ENCODE peak calls at places on chromosomes 16 and 17, in nine cellular contexts. Q is breast epithelium, U is lower lobe of right lung, T is astrocyte of the cerebellum, K is HFF-Myc, S is AG04449, J is thoracic aorta, N is uterus, B is transverse colon. Z is an unnamed sample.

GRCh38 chr17:79834575-79835469 is 4.4 kb downstream of the CBX4 start:
- DNase-seq in Q (no peak), U (peak), T (no peak), K (no peak), S (no peak), J (no peak), N (no peak), B (no peak), Z (no peak)

GRCh38 chr17:72931163-72931562 is 161.3 kb downstream of the SLC39A11 start:
- DNase-seq in Q (no peak), U (no peak), T (no peak), K (no peak), S (no peak), J (no peak), N (no peak), B (no peak), Z (no peak)

GRCh38 chr17:3935825-3936355 is 19.6 kb upstream of the P2RX1 start:
- DNase-seq in Q (no peak), U (no peak), T (no peak), K (no peak), S (peak), J (no peak), N (no peak), B (no peak), Z (peak)

GRCh38 chr16:81510016-81510415 is 65.4 kb downstream of the CMIP start:
- DNase-seq in Q (peak), U (no peak), T (no peak), K (no peak), S (no peak), J (no peak), N (no peak), B (no peak), Z (no peak)

GRCh38 chr16:22973451-22973991 is 159.6 kb downstream of the HS3ST2 start:
- DNase-seq in Q (no peak), U (no peak), T (no peak), K (no peak), S (no peak), J (no peak), N (no peak), B (no peak), Z (no peak)

GRCh38 chr17:81456091-81456490 is 56.5 kb downstream of the ACTG1 start:
- DNase-seq in Q (no peak), U (no peak), T (no peak), K (no peak), S (no peak), J (no peak), N (no peak), B (no peak), Z (no peak)

GRCh38 chr17:47072881-47073280 is 93.8 kb upstream of the RPRML start:
- DNase-seq in Q (no peak), U (no peak), T (peak), K (peak), S (no peak), J (no peak), N (no peak), B (no peak), Z (peak)

GRCh38 chr17:80561541-80562114 is 17.0 kb downstream of the RPTOR start:
- DNase-seq in Q (no peak), U (no peak), T (no peak), K (no peak), S (no peak), J (no peak), N (no peak), B (no peak), Z (no peak)

GRCh38 chr17:78568051-78568450 is 9.1 kb downstream of the DNAH17 start:
- DNase-seq in Q (no peak), U (no peak), T (no peak), K (no peak), S (no peak), J (no peak), N (no peak), B (no peak), Z (peak)

GRCh38 chr16:2031081-2031577 is 4.4 kb downstream of the NHERF2 start:
- DNase-seq in Q (no peak), U (no peak), T (no peak), K (no peak), S (no peak), J (no peak), N (no peak), B (no peak), Z (no peak)

GRCh38 chr17:72687941-72688340 is 404.5 kb downstream of the SLC39A11 start:
- DNase-seq in Q (no peak), U (no peak), T (no peak), K (no peak), S (no peak), J (no peak), N (no peak), B (no peak), Z (no peak)

GRCh38 chr16:76970745-76971099 is 220.3 kb upstream of the MON1B start:
- DNase-seq in Q (no peak), U (no peak), T (no peak), K (no peak), S (no peak), J (no peak), N (no peak), B (no peak), Z (no peak)

GRCh38 chr16:5884339-5884738 is 786.7 kb upstream of the EEF2KMT start:
- DNase-seq in Q (no peak), U (no peak), T (no peak), K (no peak), S (no peak), J (no peak), N (no peak), B (no peak), Z (no peak)

GRCh38 chr16:1210461-1210860 is 14.6 kb downstream of the TPSG1 start:
- DNase-seq in Q (no peak), U (no peak), T (no peak), K (no peak), S (no peak), J (no peak), N (no peak), B (no peak), Z (no peak)

GRCh38 chr17:57422574-57423164 is 166.3 kb downstream of the MSI2 start:
- DNase-seq in Q (no peak), U (no peak), T (no peak), K (no peak), S (peak), J (peak), N (no peak), B (no peak), Z (peak)

GRCh38 chr17:12296120-12296727 is 275.5 kb downstream of the MAP2K4 start:
- DNase-seq in Q (no peak), U (no peak), T (peak), K (no peak), S (no peak), J (no peak), N (no peak), B (no peak), Z (peak)

GRCh38 chr17:48427598-48427997 is 2.4 kb downstream of the SKAP1 start:
- DNase-seq in Q (no peak), U (no peak), T (no peak), K (no peak), S (no peak), J (no peak), N (no peak), B (peak), Z (no peak)

GRCh38 chr16:84513111-84514065 is 8.9 kb upstream of the MEAK7 start:
- DNase-seq in Q (no peak), U (no peak), T (peak), K (no peak), S (peak), J (no peak), N (no peak), B (no peak), Z (peak)

GRCh38 chr16:2799205-2799851 is 1.1 kb downstream of the PRSS41 start:
- DNase-seq in Q (no peak), U (peak), T (no peak), K (no peak), S (no peak), J (no peak), N (no peak), B (no peak), Z (no peak)

GRCh38 chr17:72383053-72383847 is 262.4 kb downstream of the SOX9 start:
- DNase-seq in Q (no peak), U (no peak), T (no peak), K (no peak), S (no peak), J (no peak), N (no peak), B (no peak), Z (no peak)

GRCh38 chr16:15971435-15971805 is 22.0 kb downstream of the ABCC1 start:
- DNase-seq in Q (no peak), U (no peak), T (no peak), K (no peak), S (no peak), J (no peak), N (no peak), B (no peak), Z (no peak)

GRCh38 chr17:58310511-58311428 is 17.8 kb downstream of the TSPOAP1 start:
- DNase-seq in Q (peak), U (no peak), T (no peak), K (no peak), S (no peak), J (no peak), N (no peak), B (no peak), Z (no peak)

GRCh38 chr17:14316131-14316854 is 15.4 kb downstream of the HS3ST3B1 start:
- DNase-seq in Q (no peak), U (no peak), T (no peak), K (no peak), S (no peak), J (no peak), N (no peak), B (no peak), Z (peak)

GRCh38 chr17:46818319-46818928 is at the start of gene WNT3:
- DNase-seq in Q (no peak), U (peak), T (no peak), K (no peak), S (no peak), J (no peak), N (no peak), B (peak), Z (no peak)

GRCh38 chr17:16407911-16408588 is 7.3 kb upstream of the TRPV2 start:
- DNase-seq in Q (no peak), U (peak), T (peak), K (no peak), S (no peak), J (no peak), N (peak), B (peak), Z (peak)

GRCh38 chr17:50181601-50182345 is 16.0 kb downstream of the SGCA start:
- DNase-seq in Q (no peak), U (no peak), T (no peak), K (no peak), S (no peak), J (no peak), N (no peak), B (no peak), Z (peak)

GRCh38 chr16:71723537-71724319 is 773 bp downstream of the PHLPP2 start:
- DNase-seq in Q (peak), U (peak), T (peak), K (no peak), S (no peak), J (peak), N (peak), B (peak), Z (peak)

GRCh38 chr17:28549274-28550132 is 2.9 kb downstream of the UNC119 start:
- DNase-seq in Q (no peak), U (no peak), T (no peak), K (no peak), S (no peak), J (no peak), N (no peak), B (no peak), Z (no peak)

GRCh38 chr17:76796081-76796480 is 58.2 kb downstream of the MFSD11 start:
- DNase-seq in Q (no peak), U (no peak), T (no peak), K (no peak), S (no peak), J (no peak), N (no peak), B (no peak), Z (no peak)

GRCh38 chr16:4410335-4411075 is 5.9 kb downstream of the CORO7 start:
- DNase-seq in Q (peak), U (peak), T (peak), K (peak), S (peak), J (no peak), N (no peak), B (peak), Z (peak)

GRCh38 chr16:46790599-46791270 is 40.2 kb downstream of the C16orf87 start:
- DNase-seq in Q (no peak), U (no peak), T (no peak), K (no peak), S (no peak), J (no peak), N (no peak), B (no peak), Z (no peak)

GRCh38 chr16:81996664-81997529 is 14.4 kb downstream of the SDR42E1 start:
- DNase-seq in Q (no peak), U (no peak), T (peak), K (peak), S (no peak), J (no peak), N (peak), B (no peak), Z (peak)

GRCh38 chr16:55369151-55369550 is 45.1 kb downstream of the IRX6 start:
- DNase-seq in Q (no peak), U (no peak), T (no peak), K (no peak), S (no peak), J (no peak), N (no peak), B (no peak), Z (no peak)

GRCh38 chr17:80109713-80110446 is 8.5 kb downstream of the GAA start:
- DNase-seq in Q (peak), U (no peak), T (no peak), K (no peak), S (no peak), J (no peak), N (no peak), B (no peak), Z (no peak)

GRCh38 chr16:66273036-66273435 is 93.5 kb upstream of the CDH5 start:
- DNase-seq in Q (no peak), U (no peak), T (no peak), K (no peak), S (no peak), J (no peak), N (no peak), B (no peak), Z (no peak)

GRCh38 chr16:89066746-89067145 is 26.9 kb upstream of the ACSF3 start:
- DNase-seq in Q (no peak), U (no peak), T (no peak), K (no peak), S (no peak), J (no peak), N (no peak), B (no peak), Z (no peak)

GRCh38 chr16:58028168-58028455 is 2.6 kb downstream of the MMP15 start:
- DNase-seq in Q (no peak), U (no peak), T (no peak), K (no peak), S (no peak), J (no peak), N (no peak), B (no peak), Z (no peak)

GRCh38 chr16:58027341-58028167 is 2.0 kb downstream of the MMP15 start:
- DNase-seq in Q (no peak), U (peak), T (no peak), K (no peak), S (no peak), J (no peak), N (no peak), B (peak), Z (no peak)

GRCh38 chr16:58026139-58026704 is 668 bp downstream of the MMP15 start:
- DNase-seq in Q (no peak), U (peak), T (no peak), K (no peak), S (no peak), J (no peak), N (no peak), B (peak), Z (peak)

GRCh38 chr16:58025351-58026138 is at the start of gene MMP15:
- DNase-seq in Q (peak), U (peak), T (no peak), K (no peak), S (no peak), J (no peak), N (no peak), B (peak), Z (peak)

DNA sequence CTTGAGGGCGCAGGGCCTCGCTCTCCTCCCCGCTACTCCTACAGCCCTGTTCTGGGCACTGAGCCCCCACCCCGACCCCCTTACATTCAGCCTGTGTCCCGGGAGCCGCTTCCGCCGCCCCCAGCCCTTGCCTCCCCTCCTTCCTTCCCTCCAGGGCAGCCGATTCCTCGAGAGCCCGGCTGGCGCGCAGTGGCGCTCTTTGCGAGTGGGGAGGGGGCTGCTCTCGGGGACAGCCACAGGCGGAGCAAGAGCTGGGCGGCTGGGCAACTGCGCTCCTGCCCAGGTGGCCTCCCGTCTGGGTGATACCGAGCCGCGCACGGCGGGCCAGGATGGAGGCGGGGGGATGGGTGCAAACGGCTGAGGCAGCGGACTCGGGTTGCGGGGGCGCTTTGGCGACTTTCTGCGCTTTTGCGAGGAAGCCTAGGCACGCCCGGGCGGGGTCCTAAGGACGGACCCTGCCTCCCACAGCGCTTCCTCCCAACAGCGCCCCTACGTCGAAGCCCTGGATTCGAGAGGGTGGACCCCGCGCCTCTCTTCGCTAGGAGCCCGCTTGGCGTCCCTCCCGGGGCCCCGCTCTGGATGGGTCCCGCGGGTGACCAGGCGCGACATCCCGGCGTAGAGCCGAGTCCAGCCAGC is 1.3 kb downstream of the MMP15 start:
- DNase-seq in Q (no peak), U (peak), T (no peak), K (no peak), S (no peak), J (no peak), N (no peak), B (peak), Z (no peak)
- TF ChIP-seq CTCF in Q (no peak), U (no peak), T (no peak), K (no peak), S (no peak), J (no peak), N (no peak), B (no peak), Z (no peak)

DNA sequence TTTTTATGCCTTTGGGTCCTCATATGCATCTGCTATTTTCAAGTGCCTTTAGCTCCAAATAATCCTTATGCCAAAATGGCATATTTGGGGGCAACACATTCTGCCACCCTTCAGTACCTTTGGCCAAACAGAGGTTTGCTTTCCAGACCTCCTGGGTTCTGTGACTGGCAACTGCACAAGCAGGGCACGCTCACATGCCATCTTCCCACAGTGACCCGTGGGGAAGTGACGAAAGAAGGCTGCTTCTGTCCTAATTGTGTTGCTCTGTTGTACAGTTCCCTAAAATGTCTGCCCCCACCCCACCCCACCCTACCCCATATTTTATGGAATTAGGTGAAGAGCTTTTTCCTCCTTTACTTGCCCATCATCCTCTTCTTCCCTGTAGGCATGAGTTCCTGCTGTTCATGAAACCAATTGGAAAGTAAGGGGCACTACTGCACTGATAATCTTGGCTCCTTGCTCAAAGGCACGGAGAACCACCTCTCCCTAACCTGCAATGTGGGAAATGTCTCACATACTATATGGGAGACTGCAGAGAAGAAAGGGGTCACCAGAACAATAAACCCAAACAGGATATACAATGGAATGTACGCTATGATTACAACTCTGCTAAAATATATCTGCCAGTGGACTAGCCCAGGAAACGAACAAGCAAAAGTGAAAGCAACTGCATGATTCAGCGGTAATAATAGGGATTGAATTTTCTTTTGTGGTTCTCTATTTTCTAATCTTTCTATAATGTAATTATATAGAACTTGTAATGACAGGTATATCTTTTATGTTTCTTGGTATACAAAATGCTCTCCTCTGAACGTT is 3.3 kb upstream of the SLFN12L start:
- DNase-seq in Q (no peak), U (peak), T (no peak), K (no peak), S (no peak), J (no peak), N (peak), B (peak), Z (peak)
- H3K4me3 ChIP-seq in Q (peak), U (peak), T (no peak), K (no peak), S (no peak), J (peak), N (peak), B (peak), Z (no peak)

GRCh38 chr16:87324411-87325275 is 7.5 kb upstream of the C16orf95 start:
- DNase-seq in Q (no peak), U (no peak), T (no peak), K (no peak), S (no peak), J (no peak), N (peak), B (peak), Z (peak)
- TF ChIP-seq CTCF in Q (peak), U (peak), T (peak), K (peak), S (peak), J (peak), N (peak), B (peak), Z (peak)

DNA sequence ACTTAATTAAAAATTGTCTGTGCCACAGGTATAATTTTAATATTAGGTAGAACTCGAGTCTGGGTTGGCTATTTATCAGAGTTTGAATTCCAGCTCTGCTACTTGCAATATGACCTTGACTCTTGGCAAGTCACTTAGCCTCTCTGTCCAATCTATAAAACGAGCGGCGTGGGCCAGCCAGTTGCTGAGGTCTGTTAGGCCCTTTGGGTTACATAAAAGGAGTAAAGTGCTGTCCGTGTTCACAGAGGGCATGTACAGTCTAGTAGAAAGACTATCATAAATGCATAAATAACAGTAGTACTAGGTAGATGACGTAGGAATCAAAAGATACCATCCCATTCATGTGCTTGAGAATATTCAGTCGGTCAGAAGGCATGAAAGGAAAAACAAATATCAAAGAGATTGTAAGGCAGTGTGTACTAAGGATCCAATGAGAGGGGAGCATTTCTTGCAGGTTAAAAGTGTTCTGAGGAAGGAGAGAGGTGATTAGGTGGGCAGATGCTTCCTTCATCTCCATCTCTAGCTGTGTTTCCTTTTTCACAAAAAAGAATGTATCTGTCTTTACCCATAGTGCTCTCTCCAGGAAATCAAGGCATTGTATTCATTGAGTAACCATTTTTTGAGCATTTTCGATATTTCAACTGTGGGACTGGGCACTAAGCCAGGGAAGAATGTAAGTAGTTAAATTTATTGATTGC is 2.4 kb downstream of the TNRC6A start:
- DNase-seq in Q (no peak), U (no peak), T (no peak), K (no peak), S (no peak), J (no peak), N (no peak), B (no peak), Z (peak)
- H3K4me3 ChIP-seq in Q (peak), U (peak), T (peak), K (peak), S (no peak), J (peak), N (peak), B (peak), Z (peak)

GRCh38 chr17:30230596-30231125 is 4.8 kb downstream of the SLC6A4 start:
- DNase-seq in Q (no peak), U (no peak), T (no peak), K (no peak), S (no peak), J (no peak), N (no peak), B (no peak), Z (peak)
- TF ChIP-seq CTCF in Q (no peak), U (no peak), T (no peak), K (no peak), S (no peak), J (no peak), N (no peak), B (no peak), Z (no peak)